ENCODE peak calls at places on chromosomes 2 and 18, in nine cellular contexts. One of them, this sample, is unnamed.

GRCh38 chr2:237189799-237190198 is 104.1 kb downstream of the COPS8 start:
- DNase-seq in uterus: no peak
- DNase-seq in pancreas: no peak
- DNase-seq in SK-N-SH: no peak
- DNase-seq in heart right ventricle: no peak
- DNase-seq in breast epithelium: no peak
- DNase-seq in astrocyte of the cerebellum: no peak
- DNase-seq in WTC11: no peak
- DNase-seq in LNCaP clone FGC: no peak
- DNase-seq in this sample: no peak

GRCh38 chr18:77108001-77108692 is 24.4 kb downstream of the MBP start:
- DNase-seq in uterus: peak
- DNase-seq in pancreas: no peak
- DNase-seq in breast epithelium: peak
- DNase-seq in SK-N-SH: no peak
- DNase-seq in LNCaP clone FGC: no peak
- DNase-seq in astrocyte of the cerebellum: peak
- DNase-seq in WTC11: no peak
- DNase-seq in heart right ventricle: no peak
- DNase-seq in this sample: no peak

GRCh38 chr2:107380912-107381311 is 445.8 kb upstream of the RGPD4 start:
- DNase-seq in WTC11: no peak
- DNase-seq in uterus: no peak
- DNase-seq in heart right ventricle: no peak
- DNase-seq in breast epithelium: no peak
- DNase-seq in pancreas: no peak
- DNase-seq in LNCaP clone FGC: no peak
- DNase-seq in astrocyte of the cerebellum: no peak
- DNase-seq in SK-N-SH: no peak
- DNase-seq in this sample: no peak

GRCh38 chr18:54608008-54608642 is 17.1 kb downstream of the DYNAP start:
- DNase-seq in pancreas: no peak
- DNase-seq in WTC11: no peak
- DNase-seq in uterus: no peak
- DNase-seq in SK-N-SH: no peak
- DNase-seq in heart right ventricle: no peak
- DNase-seq in breast epithelium: no peak
- DNase-seq in LNCaP clone FGC: peak
- DNase-seq in astrocyte of the cerebellum: peak
- DNase-seq in this sample: no peak

GRCh38 chr18:9133225-9133624 is 3.4 kb upstream of the ANKRD12 start:
- DNase-seq in LNCaP clone FGC: peak
- DNase-seq in breast epithelium: no peak
- DNase-seq in SK-N-SH: no peak
- DNase-seq in uterus: no peak
- DNase-seq in heart right ventricle: no peak
- DNase-seq in astrocyte of the cerebellum: no peak
- DNase-seq in pancreas: no peak
- DNase-seq in WTC11: no peak
- DNase-seq in this sample: no peak

GRCh38 chr2:204255469-204255868 is 289.8 kb upstream of the PARD3B start:
- DNase-seq in pancreas: no peak
- DNase-seq in WTC11: no peak
- DNase-seq in LNCaP clone FGC: no peak
- DNase-seq in astrocyte of the cerebellum: no peak
- DNase-seq in heart right ventricle: no peak
- DNase-seq in breast epithelium: no peak
- DNase-seq in SK-N-SH: no peak
- DNase-seq in uterus: no peak
- DNase-seq in this sample: no peak

GRCh38 chr18:3526421-3527354 is 76.7 kb downstream of the TGIF1 start:
- DNase-seq in astrocyte of the cerebellum: no peak
- DNase-seq in heart right ventricle: no peak
- DNase-seq in WTC11: no peak
- DNase-seq in uterus: no peak
- DNase-seq in pancreas: no peak
- DNase-seq in breast epithelium: no peak
- DNase-seq in LNCaP clone FGC: no peak
- DNase-seq in SK-N-SH: peak
- DNase-seq in this sample: no peak

GRCh38 chr18:6575908-6576307 is 153.6 kb upstream of the ARHGAP28 start:
- DNase-seq in astrocyte of the cerebellum: no peak
- DNase-seq in heart right ventricle: no peak
- DNase-seq in uterus: no peak
- DNase-seq in breast epithelium: no peak
- DNase-seq in WTC11: no peak
- DNase-seq in pancreas: no peak
- DNase-seq in SK-N-SH: no peak
- DNase-seq in LNCaP clone FGC: no peak
- DNase-seq in this sample: no peak

GRCh38 chr2:39547811-39548719 is 111.0 kb upstream of the MAP4K3 start:
- DNase-seq in breast epithelium: no peak
- DNase-seq in uterus: no peak
- DNase-seq in heart right ventricle: no peak
- DNase-seq in pancreas: no peak
- DNase-seq in astrocyte of the cerebellum: no peak
- DNase-seq in LNCaP clone FGC: no peak
- DNase-seq in SK-N-SH: no peak
- DNase-seq in WTC11: no peak
- DNase-seq in this sample: no peak

GRCh38 chr2:147149589-147150245 is 695.1 kb upstream of the ACVR2A start:
- DNase-seq in breast epithelium: no peak
- DNase-seq in pancreas: no peak
- DNase-seq in WTC11: no peak
- DNase-seq in SK-N-SH: no peak
- DNase-seq in LNCaP clone FGC: no peak
- DNase-seq in astrocyte of the cerebellum: no peak
- DNase-seq in uterus: no peak
- DNase-seq in heart right ventricle: no peak
- DNase-seq in this sample: no peak

GRCh38 chr2:67240507-67240906 is 156.6 kb upstream of the ETAA1 start:
- DNase-seq in SK-N-SH: no peak
- DNase-seq in heart right ventricle: no peak
- DNase-seq in uterus: no peak
- DNase-seq in WTC11: no peak
- DNase-seq in astrocyte of the cerebellum: no peak
- DNase-seq in breast epithelium: no peak
- DNase-seq in LNCaP clone FGC: no peak
- DNase-seq in pancreas: no peak
- DNase-seq in this sample: no peak

GRCh38 chr18:40878371-40878770 is 1076.7 kb upstream of the PIK3C3 start:
- DNase-seq in SK-N-SH: no peak
- DNase-seq in uterus: no peak
- DNase-seq in heart right ventricle: no peak
- DNase-seq in astrocyte of the cerebellum: no peak
- DNase-seq in WTC11: no peak
- DNase-seq in pancreas: no peak
- DNase-seq in breast epithelium: no peak
- DNase-seq in LNCaP clone FGC: no peak
- DNase-seq in this sample: no peak

GRCh38 chr2:26576565-26577441 is 64.4 kb downstream of the CIB4 start:
- DNase-seq in heart right ventricle: no peak
- DNase-seq in uterus: no peak
- DNase-seq in SK-N-SH: no peak
- DNase-seq in WTC11: no peak
- DNase-seq in pancreas: peak
- DNase-seq in breast epithelium: no peak
- DNase-seq in astrocyte of the cerebellum: no peak
- DNase-seq in LNCaP clone FGC: no peak
- DNase-seq in this sample: no peak

GRCh38 chr2:99695856-99696255 is 206.0 kb upstream of the REV1 start:
- DNase-seq in pancreas: no peak
- DNase-seq in heart right ventricle: no peak
- DNase-seq in breast epithelium: no peak
- DNase-seq in astrocyte of the cerebellum: no peak
- DNase-seq in WTC11: no peak
- DNase-seq in SK-N-SH: no peak
- DNase-seq in LNCaP clone FGC: no peak
- DNase-seq in uterus: no peak
- DNase-seq in this sample: no peak

GRCh38 chr2:134489732-134490384 is 228.9 kb downstream of the TMEM163 start:
- DNase-seq in heart right ventricle: no peak
- DNase-seq in WTC11: peak
- DNase-seq in pancreas: no peak
- DNase-seq in SK-N-SH: no peak
- DNase-seq in LNCaP clone FGC: no peak
- DNase-seq in uterus: no peak
- DNase-seq in astrocyte of the cerebellum: no peak
- DNase-seq in breast epithelium: no peak
- DNase-seq in this sample: no peak
- TF ChIP-seq CTCF in heart right ventricle: no peak
- TF ChIP-seq CTCF in WTC11: no peak
- TF ChIP-seq CTCF in pancreas: no peak
- TF ChIP-seq CTCF in SK-N-SH: no peak
- TF ChIP-seq CTCF in LNCaP clone FGC: no peak
- TF ChIP-seq CTCF in uterus: no peak
- TF ChIP-seq CTCF in astrocyte of the cerebellum: no peak
- TF ChIP-seq CTCF in breast epithelium: no peak
- TF ChIP-seq CTCF in this sample: no peak

GRCh38 chr2:148936857-148937450 is 61.9 kb downstream of the KIF5C start:
- DNase-seq in astrocyte of the cerebellum: no peak
- DNase-seq in uterus: no peak
- DNase-seq in pancreas: no peak
- DNase-seq in LNCaP clone FGC: no peak
- DNase-seq in SK-N-SH: no peak
- DNase-seq in heart right ventricle: no peak
- DNase-seq in breast epithelium: no peak
- DNase-seq in WTC11: no peak
- DNase-seq in this sample: no peak
- TF ChIP-seq CTCF in astrocyte of the cerebellum: no peak
- TF ChIP-seq CTCF in uterus: no peak
- TF ChIP-seq CTCF in pancreas: no peak
- TF ChIP-seq CTCF in LNCaP clone FGC: no peak
- TF ChIP-seq CTCF in SK-N-SH: peak
- TF ChIP-seq CTCF in heart right ventricle: no peak
- TF ChIP-seq CTCF in breast epithelium: no peak
- TF ChIP-seq CTCF in WTC11: no peak
- TF ChIP-seq CTCF in this sample: peak

DNA sequence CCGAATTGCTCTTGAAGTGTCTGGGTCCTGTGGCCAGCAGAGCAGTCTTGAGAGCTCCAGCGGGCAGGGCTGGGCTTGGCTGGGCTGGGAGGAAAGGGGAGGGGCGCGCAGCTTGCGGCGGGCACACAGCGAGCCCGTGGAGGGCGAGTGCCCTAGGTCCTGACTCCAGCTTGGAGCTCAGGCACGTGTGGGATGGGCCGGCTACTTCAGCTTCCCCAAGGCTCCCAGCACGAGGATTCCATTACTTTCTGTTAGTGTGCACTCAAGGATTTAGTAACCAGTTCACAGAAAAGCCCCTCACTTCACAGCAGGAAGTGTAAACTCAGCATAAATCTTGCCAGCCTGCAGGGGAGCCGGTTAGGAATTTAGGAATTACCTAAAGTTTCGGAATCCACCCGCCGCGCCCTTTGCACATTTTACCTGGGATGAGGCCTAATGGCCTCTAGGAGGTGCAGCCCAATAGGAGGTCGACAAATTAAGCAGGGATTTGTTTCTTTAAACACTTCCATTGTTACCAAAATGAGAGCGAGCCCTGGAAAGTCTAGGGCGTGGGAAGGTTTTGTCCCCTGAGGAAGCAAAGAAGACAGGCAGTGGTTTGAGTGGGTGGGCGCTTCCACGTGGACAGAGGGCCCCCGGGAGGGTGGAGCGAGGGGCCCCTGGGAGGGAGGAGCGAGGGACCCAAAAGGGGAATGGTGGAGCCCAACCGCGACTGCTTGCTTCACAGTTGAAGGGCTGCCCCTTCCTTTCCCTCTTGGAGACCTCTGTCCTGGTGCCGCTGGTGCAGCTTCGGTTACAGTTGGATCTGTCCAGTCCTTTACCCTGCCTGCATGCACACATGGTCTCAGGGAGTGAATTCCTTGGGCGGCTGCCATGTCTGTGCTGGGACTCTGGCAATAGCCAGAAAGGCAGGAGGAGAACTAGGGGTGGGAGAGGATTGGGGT is 93.3 kb downstream of the CTAGE1 start:
- DNase-seq in uterus: peak
- DNase-seq in breast epithelium: no peak
- DNase-seq in pancreas: peak
- DNase-seq in heart right ventricle: peak
- DNase-seq in LNCaP clone FGC: no peak
- DNase-seq in WTC11: peak
- DNase-seq in SK-N-SH: no peak
- DNase-seq in astrocyte of the cerebellum: no peak
- DNase-seq in this sample: no peak
- TF ChIP-seq CTCF in uterus: no peak
- TF ChIP-seq CTCF in breast epithelium: no peak
- TF ChIP-seq CTCF in pancreas: no peak
- TF ChIP-seq CTCF in heart right ventricle: peak
- TF ChIP-seq CTCF in LNCaP clone FGC: peak
- TF ChIP-seq CTCF in WTC11: no peak
- TF ChIP-seq CTCF in SK-N-SH: no peak
- TF ChIP-seq CTCF in astrocyte of the cerebellum: peak
- TF ChIP-seq CTCF in this sample: no peak

GRCh38 chr2:19748711-19749506 is 152.9 kb downstream of the TTC32 start:
- DNase-seq in pancreas: no peak
- DNase-seq in astrocyte of the cerebellum: no peak
- DNase-seq in LNCaP clone FGC: no peak
- DNase-seq in breast epithelium: no peak
- DNase-seq in SK-N-SH: no peak
- DNase-seq in WTC11: no peak
- DNase-seq in uterus: no peak
- DNase-seq in heart right ventricle: no peak
- DNase-seq in this sample: no peak

GRCh38 chr2:19746611-19747309 is 155.0 kb downstream of the TTC32 start:
- DNase-seq in SK-N-SH: peak
- DNase-seq in uterus: no peak
- DNase-seq in LNCaP clone FGC: no peak
- DNase-seq in breast epithelium: peak
- DNase-seq in heart right ventricle: peak
- DNase-seq in pancreas: no peak
- DNase-seq in astrocyte of the cerebellum: no peak
- DNase-seq in WTC11: peak
- DNase-seq in this sample: peak

GRCh38 chr2:19749507-19749836 is 152.3 kb downstream of the TTC32 start:
- DNase-seq in LNCaP clone FGC: no peak
- DNase-seq in astrocyte of the cerebellum: no peak
- DNase-seq in breast epithelium: no peak
- DNase-seq in heart right ventricle: no peak
- DNase-seq in SK-N-SH: no peak
- DNase-seq in pancreas: no peak
- DNase-seq in WTC11: no peak
- DNase-seq in uterus: no peak
- DNase-seq in this sample: no peak

GRCh38 chr2:19747310-19748072 is 154.3 kb downstream of the TTC32 start:
- DNase-seq in heart right ventricle: no peak
- DNase-seq in astrocyte of the cerebellum: no peak
- DNase-seq in LNCaP clone FGC: no peak
- DNase-seq in SK-N-SH: no peak
- DNase-seq in uterus: no peak
- DNase-seq in pancreas: no peak
- DNase-seq in breast epithelium: peak
- DNase-seq in WTC11: no peak
- DNase-seq in this sample: no peak

DNA sequence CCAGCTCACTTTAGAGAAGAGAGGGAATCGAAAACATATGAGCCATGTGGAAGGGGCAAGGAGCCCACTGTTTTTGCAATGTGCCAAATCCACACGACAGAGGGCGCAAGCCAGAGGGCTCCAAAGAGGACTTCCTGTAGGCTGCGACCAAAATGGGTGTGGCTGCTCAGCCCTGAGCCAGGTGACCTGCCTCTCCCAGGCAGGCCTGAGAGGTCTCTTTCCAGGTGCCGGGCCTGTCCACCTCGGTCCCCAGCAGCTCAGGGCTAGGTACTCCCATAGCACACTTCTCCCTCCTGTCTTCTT is 153.8 kb downstream of the TTC32 start:
- DNase-seq in heart right ventricle: no peak
- DNase-seq in LNCaP clone FGC: no peak
- DNase-seq in pancreas: no peak
- DNase-seq in WTC11: peak
- DNase-seq in astrocyte of the cerebellum: no peak
- DNase-seq in breast epithelium: no peak
- DNase-seq in uterus: no peak
- DNase-seq in SK-N-SH: no peak
- DNase-seq in this sample: no peak
- TF ChIP-seq CTCF in heart right ventricle: no peak
- TF ChIP-seq CTCF in LNCaP clone FGC: no peak
- TF ChIP-seq CTCF in pancreas: no peak
- TF ChIP-seq CTCF in WTC11: no peak
- TF ChIP-seq CTCF in astrocyte of the cerebellum: no peak
- TF ChIP-seq CTCF in breast epithelium: no peak
- TF ChIP-seq CTCF in uterus: no peak
- TF ChIP-seq CTCF in SK-N-SH: no peak
- TF ChIP-seq CTCF in this sample: no peak